ENCODE peak calls at places on chromosomes 11 and 22, in four cellular contexts. O is IMR-90, A is HCT116, J is mammary epithelial cell. G is an unnamed sample.

GRCh38 chr11:74702383-74703007 is 28.7 kb downstream of the CHRDL2 start:
- DNase-seq in O (peak; percentile 76), A (peak; percentile 38), J (peak; percentile 41), G (peak; percentile 69)

GRCh38 chr11:102783016-102783415 is 2.6 kb upstream of the MMP10 start:
- DNase-seq in O (no peak), A (no peak), J (peak; percentile 62), G (no peak)

GRCh38 chr11:62498492-62499286 is 47.9 kb downstream of the AHNAK start:
- DNase-seq in O (no peak), A (no peak), J (no peak), G (no peak)

GRCh38 chr11:109961261-109961660 is 131.9 kb upstream of the ZC3H12C start:
- DNase-seq in O (no peak), A (no peak), J (no peak), G (no peak)

GRCh38 chr22:48499456-48500425 is 1327.9 kb downstream of the BRD1 start:
- DNase-seq in O (no peak), A (no peak), J (no peak), G (no peak)

GRCh38 chr22:49793296-49793695 is 34.4 kb downstream of the BRD1 start:
- DNase-seq in O (no peak), A (no peak), J (no peak), G (no peak)

GRCh38 chr11:105781807-105782206 is 171.9 kb downstream of the GRIA4 start:
- DNase-seq in O (no peak), A (no peak), J (no peak), G (no peak)

GRCh38 chr22:48953830-48954229 is 873.8 kb downstream of the BRD1 start:
- DNase-seq in O (no peak), A (no peak), J (no peak), G (no peak)

GRCh38 chr11:18632841-18633240 is 1.3 kb downstream of the SPTY2D1 start:
- DNase-seq in O (peak; percentile 6), A (no peak), J (peak; percentile 5), G (no peak)

GRCh38 chr11:79940165-79940564 is 499.3 kb upstream of the TENM4 start:
- DNase-seq in O (peak; percentile 36), A (no peak), J (peak; percentile 6), G (peak; percentile 7)

GRCh38 chr11:68698993-68699392 is 14.6 kb downstream of the GAL start:
- DNase-seq in O (no peak), A (no peak), J (no peak), G (no peak)

GRCh38 chr22:32794449-32795213 is 6.9 kb upstream of the TIMP3 start:
- DNase-seq in O (peak; percentile 54), A (peak; percentile 10), J (no peak), G (no peak)

GRCh38 chr11:124834526-124835190 is 30.6 kb upstream of the ROBO3 start:
- DNase-seq in O (no peak), A (no peak), J (no peak), G (no peak)

GRCh38 chr22:21952586-21953571 is at the start of gene PPM1F:
- DNase-seq in O (peak; percentile 55), A (no peak), J (peak; percentile 59), G (peak; percentile 48)

GRCh38 chr11:19290356-19290755 is 49.6 kb upstream of the E2F8 start:
- DNase-seq in O (no peak), A (no peak), J (no peak), G (no peak)

GRCh38 chr22:38239101-38239761 is 33.6 kb downstream of the TMEM184B start:
- DNase-seq in O (peak; percentile 98), A (no peak), J (peak; percentile 52), G (peak; percentile 85)

GRCh38 chr11:47177846-47178245 is 1.2 kb upstream of the ARFGAP2 start:
- DNase-seq in O (no peak), A (no peak), J (no peak), G (no peak)

GRCh38 chr11:117080370-117080769 is 17.9 kb downstream of the SIK3 start:
- DNase-seq in O (no peak), A (no peak), J (no peak), G (no peak)

GRCh38 chr11:114134870-114135269 is 75.4 kb downstream of the ZBTB16 start:
- DNase-seq in O (peak; percentile 5), A (no peak), J (peak; percentile 66), G (peak; percentile 74)
- H3K27ac ChIP-seq in O (no peak overlapping the region), A (no peak overlapping the region), J (no peak overlapping the region), G (no peak overlapping the region)

GRCh38 chr11:104408630-104409029 is 244.7 kb upstream of the PDGFD start:
- DNase-seq in O (no peak), A (no peak), J (no peak), G (no peak)

GRCh38 chr11:104405277-104405676 is 241.3 kb upstream of the PDGFD start:
- DNase-seq in O (no peak), A (no peak), J (no peak), G (no peak)

GRCh38 chr11:104402812-104403521 is 239.0 kb upstream of the PDGFD start:
- DNase-seq in O (no peak), A (no peak), J (no peak), G (no peak)
- H3K27ac ChIP-seq in O (no peak overlapping the region), A (no peak overlapping the region), J (no peak overlapping the region), G (no peak overlapping the region)

GRCh38 chr22:29029202-29030000 is 32.2 kb downstream of the C22orf31 start:
- DNase-seq in O (no peak), A (no peak), J (no peak), G (no peak)
- H3K27ac ChIP-seq in O (no peak overlapping the region), A (peak overlapping the region; percentile 97), J (peak overlapping the region; percentile 94), G (no peak overlapping the region)

GRCh38 chr11:67267188-67268035 is 1.1 kb downstream of the GRK2 start:
- DNase-seq in O (no peak), A (no peak), J (peak; percentile 59), G (no peak)
- H3K27ac ChIP-seq in O (peak overlapping the region; percentile 64), A (peak overlapping the region; percentile 84), J (peak overlapping the region; percentile 37), G (no peak overlapping the region)

GRCh38 chr22:42500836-42501179 is 18.8 kb downstream of the RRP7A start:
- DNase-seq in O (no peak), A (no peak), J (no peak), G (no peak)

GRCh38 chr22:42500164-42500835 is 19.3 kb downstream of the RRP7A start:
- DNase-seq in O (peak; percentile 35), A (peak; percentile 13), J (peak; percentile 71), G (peak; percentile 54)
- H3K27ac ChIP-seq in O (no peak overlapping the region), A (no peak overlapping the region), J (no peak overlapping the region), G (no peak overlapping the region)

GRCh38 chr11:77470504-77470903 is 3.4 kb downstream of the PAK1 start:
- DNase-seq in O (no peak), A (no peak), J (no peak), G (no peak)

GRCh38 chr11:77468527-77468926 is 5.4 kb downstream of the PAK1 start:
- DNase-seq in O (no peak), A (no peak), J (no peak), G (no peak)

GRCh38 chr11:77471520-77472234 is 2.2 kb downstream of the PAK1 start:
- DNase-seq in O (no peak), A (no peak), J (peak; percentile 42), G (no peak)

GRCh38 chr11:77473001-77473800 is 693 bp downstream of the PAK1 start:
- DNase-seq in O (no peak), A (no peak), J (peak; percentile 50), G (no peak)

GRCh38 chr11:77470971-77471370 is 2.9 kb downstream of the PAK1 start:
- DNase-seq in O (no peak), A (no peak), J (no peak), G (no peak)
- H3K27ac ChIP-seq in O (no peak overlapping the region), A (no peak overlapping the region), J (no peak overlapping the region), G (no peak overlapping the region)

DNA sequence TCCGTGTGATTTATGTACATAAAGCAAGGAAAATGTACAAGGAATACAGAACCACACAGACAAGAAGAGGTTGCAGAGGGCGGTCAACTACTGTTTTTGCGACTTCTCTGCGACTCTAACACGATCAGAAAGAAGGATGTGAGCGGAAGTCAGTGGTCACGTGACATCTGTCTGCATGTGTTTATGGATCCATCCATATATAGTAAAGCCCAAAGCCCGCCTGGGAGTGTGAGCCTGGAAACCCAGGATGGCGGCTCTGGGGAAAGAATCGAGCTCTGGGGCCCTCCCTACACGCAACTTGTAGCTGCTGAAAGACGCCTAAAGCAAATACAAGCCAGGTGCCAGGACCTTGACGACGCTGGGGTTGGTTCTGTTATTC is 8.8 kb downstream of the OSBPL5 start:
- DNase-seq in O (no peak), A (no peak), J (no peak), G (peak; percentile 45)
- H3K27ac ChIP-seq in O (peak overlapping the region; percentile 16), A (no peak overlapping the region), J (no peak overlapping the region), G (peak overlapping the region; percentile 20)